ENCODE peak calls at places on chromosomes 3 and 15, in five cellular contexts. Q, A, H, O and K are unnamed samples. For H3K4me1, the result is how much of the 10 kb centered on the place peaks cover.

GRCh38 chr3:112411425-112411824 is 78.5 kb downstream of the CD200 start:
- DNase-seq in Q (no peak), A (no peak), O (no peak), H (no peak), K (no peak)

GRCh38 chr3:185270956-185271332 is 17.1 kb upstream of the EHHADH start:
- DNase-seq in O (no peak), Q (no peak), H (no peak), A (no peak), K (no peak)

GRCh38 chr15:88243895-88244787 is 12.4 kb downstream of the NTRK3 start:
- DNase-seq in Q (peak), O (no peak), H (no peak), A (no peak), K (no peak)

GRCh38 chr3:180523040-180523439 is 78.9 kb upstream of the TTC14 start:
- DNase-seq in H (no peak), A (no peak), Q (no peak), O (no peak), K (no peak)

GRCh38 chr3:129794319-129795201 is 99.0 kb downstream of the TMCC1 start:
- DNase-seq in A (no peak), O (peak), H (peak), Q (peak), K (peak)

GRCh38 chr3:178340523-178340922 is 195.7 kb upstream of the KCNMB2 start:
- DNase-seq in O (no peak), Q (no peak), H (no peak), A (no peak), K (no peak)

GRCh38 chr3:20669184-20669583 is 483.2 kb upstream of the SGO1 start:
- DNase-seq in A (no peak), Q (no peak), O (no peak), H (peak), K (no peak)

GRCh38 chr3:153599685-153600084 is 437.7 kb downstream of the RAP2B start:
- DNase-seq in O (no peak), Q (peak), A (no peak), H (no peak), K (peak)

GRCh38 chr3:127889461-127889863 is 25.6 kb upstream of the KBTBD12 start:
- DNase-seq in A (no peak), O (no peak), Q (no peak), H (no peak), K (no peak)

GRCh38 chr3:15083190-15083700 is 15.7 kb downstream of the RBSN start:
- DNase-seq in O (no peak), Q (no peak), H (no peak), A (no peak), K (no peak)

GRCh38 chr15:92050220-92050898 is 196.9 kb downstream of the SLCO3A1 start:
- DNase-seq in A (no peak), O (no peak), H (no peak), Q (no peak), K (no peak)

GRCh38 chr3:15271785-15272381 is 60.5 kb downstream of the SH3BP5 start:
- DNase-seq in H (peak), O (no peak), A (peak), Q (no peak), K (no peak)

GRCh38 chr15:33454346-33454745 is 143.6 kb downstream of the RYR3 start:
- DNase-seq in O (no peak), Q (no peak), A (no peak), H (no peak), K (no peak)

GRCh38 chr15:77808581-77809198 is 176.0 kb upstream of the LINGO1 start:
- DNase-seq in H (no peak), Q (no peak), A (no peak), O (no peak), K (no peak)

GRCh38 chr3:15427182-15427880 is at the start of the genes EAF1 and METTL6:
- DNase-seq in O (peak), A (peak), Q (peak), H (peak), K (peak)

GRCh38 chr3:114014211-114014610 is 42.1 kb downstream of the CCDC191 start:
- DNase-seq in Q (no peak), O (no peak), H (no peak), A (no peak), K (no peak)

GRCh38 chr3:14358426-14359211 is 43.8 kb upstream of the SLC6A6 start:
- DNase-seq in H (peak), Q (no peak), A (no peak), O (no peak), K (peak)

GRCh38 chr3:16741103-16741758 is 136.0 kb upstream of the DAZL start:
- DNase-seq in H (no peak), Q (no peak), O (no peak), A (no peak), K (peak)

GRCh38 chr15:96334017-96334704 is 3.7 kb downstream of the NR2F2 start:
- DNase-seq in A (no peak), Q (no peak), H (no peak), O (no peak), K (no peak)

GRCh38 chr3:169710619-169711018 is 47.1 kb upstream of the MECOM start:
- DNase-seq in O (no peak), A (no peak), H (no peak), Q (no peak), K (no peak)

GRCh38 chr3:59178698-59179097 is 128.9 kb upstream of the CFAP20DC start:
- DNase-seq in A (no peak), O (no peak), Q (no peak), H (no peak), K (no peak)

GRCh38 chr3:133821767-133822638 is 16.4 kb downstream of the SRPRB start:
- DNase-seq in H (peak), A (no peak), Q (peak), O (peak), K (peak)

GRCh38 chr3:63940389-63940757 is 28.2 kb upstream of the SCAANT1 start:
- DNase-seq in O (no peak), H (no peak), Q (no peak), A (no peak), K (peak)

GRCh38 chr3:123735456-123735855 is 148.7 kb downstream of the MYLK start:
- DNase-seq in Q (no peak), A (no peak), H (no peak), O (no peak), K (peak)

GRCh38 chr15:91099616-91100560 is at the start of gene SV2B:
- DNase-seq in Q (no peak), A (peak), O (no peak), H (peak), K (peak)

GRCh38 chr3:190041333-190042041 is 79.2 kb downstream of the P3H2 start:
- DNase-seq in O (peak), Q (no peak), A (no peak), H (no peak), K (peak)

GRCh38 chr15:99169769-99170311 is 65.0 kb downstream of the SYNM start:
- DNase-seq in O (no peak), H (no peak), A (no peak), Q (no peak), K (no peak)

GRCh38 chr3:111277226-111277625 is 205.6 kb downstream of the NECTIN3 start:
- DNase-seq in H (no peak), Q (no peak), A (no peak), O (no peak), K (no peak)

GRCh38 chr3:139934557-139935070 is 371 bp upstream of the CLSTN2 start:
- DNase-seq in Q (no peak), A (no peak), H (peak), O (peak), K (peak)

GRCh38 chr3:58998476-58999117 is 51.2 kb downstream of the CFAP20DC start:
- DNase-seq in O (no peak), H (no peak), Q (peak), A (no peak), K (peak)

GRCh38 chr15:67900621-67901147 is 60.8 kb upstream of the RNU6-1 start:
- DNase-seq in O (no peak), Q (no peak), H (no peak), A (no peak), K (no peak)

GRCh38 chr3:159629329-159630084 is 359.1 kb upstream of the IL12A start:
- DNase-seq in A (no peak), Q (no peak), O (no peak), H (no peak), K (no peak)

GRCh38 chr3:188431040-188431439 is 277.1 kb downstream of the LPP start:
- DNase-seq in O (no peak), A (no peak), Q (no peak), H (no peak), K (no peak)

GRCh38 chr3:124919756-124920155 is 14.8 kb downstream of the MUC13 start:
- DNase-seq in Q (no peak), O (no peak), A (no peak), H (no peak), K (peak)

GRCh38 chr15:39588531-39589192 is 7.8 kb downstream of the THBS1 start:
- DNase-seq in O (no peak), Q (no peak), H (no peak), A (no peak), K (no peak)

GRCh38 chr3:46242120-46242519 is at the start of gene CCR3:
- DNase-seq in O (no peak), H (no peak), Q (no peak), A (no peak), K (no peak)

GRCh38 chr3:129605593-129606521 is 619 bp downstream of the PLXND1 start:
- DNase-seq in H (no peak), O (no peak), Q (no peak), A (peak), K (peak)

GRCh38 chr3:13708301-13708700 is 159.4 kb downstream of the FBLN2 start:
- DNase-seq in H (peak), O (no peak), Q (no peak), A (no peak), K (no peak)

GRCh38 chr15:47746516-47746915 is 29.2 kb downstream of the SEMA6D start:
- DNase-seq in Q (no peak), O (no peak), A (no peak), H (no peak), K (no peak)

GRCh38 chr3:43106293-43106628 is 382 bp upstream of the POMGNT2 start:
- DNase-seq in A (no peak), Q (peak), H (no peak), O (no peak), K (no peak)
- H3K4me3 ChIP-seq in A (peak), Q (peak), H (peak), O (no peak), K (peak)

DNA sequence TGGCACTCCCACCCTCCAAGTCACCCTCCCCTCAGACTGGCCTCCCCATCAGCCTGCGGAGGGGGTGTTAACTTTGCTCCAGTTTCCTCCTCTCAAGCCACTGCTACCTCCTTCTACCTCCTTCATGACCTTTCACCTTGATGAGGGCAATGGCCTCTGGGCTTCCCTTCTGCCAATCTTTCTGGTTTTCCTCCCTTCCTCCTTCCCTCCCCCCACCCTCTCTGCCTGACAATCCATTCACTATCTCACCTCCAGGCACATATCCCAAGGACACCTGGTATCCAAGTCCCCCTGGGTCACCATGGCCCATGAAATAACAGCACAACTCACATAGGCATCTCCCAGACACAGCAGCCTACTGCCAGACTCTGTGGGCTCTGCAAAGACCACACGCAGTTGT is 80.0 kb downstream of the WWTR1 start:
- DNase-seq in O (no peak), H (no peak), Q (no peak), A (no peak), K (no peak)
- H3K4me1 ChIP-seq in O (under half), H (half or more), Q (half or more), A (under half), K (half or more)

GRCh38 chr3:10366681-10367101 is 45.8 kb upstream of the SEC13 start:
- DNase-seq in H (no peak), Q (peak), O (no peak), A (no peak), K (peak)

GRCh38 chr3:10365791-10366190 is 44.9 kb upstream of the SEC13 start:
- DNase-seq in A (no peak), O (no peak), H (no peak), Q (no peak), K (no peak)

GRCh38 chr3:10365316-10365715 is 44.4 kb upstream of the SEC13 start:
- DNase-seq in A (no peak), Q (no peak), H (no peak), O (no peak), K (no peak)

GRCh38 chr3:10368512-10368911 is 47.6 kb upstream of the SEC13 start:
- DNase-seq in O (no peak), A (no peak), H (no peak), Q (no peak), K (no peak)

DNA sequence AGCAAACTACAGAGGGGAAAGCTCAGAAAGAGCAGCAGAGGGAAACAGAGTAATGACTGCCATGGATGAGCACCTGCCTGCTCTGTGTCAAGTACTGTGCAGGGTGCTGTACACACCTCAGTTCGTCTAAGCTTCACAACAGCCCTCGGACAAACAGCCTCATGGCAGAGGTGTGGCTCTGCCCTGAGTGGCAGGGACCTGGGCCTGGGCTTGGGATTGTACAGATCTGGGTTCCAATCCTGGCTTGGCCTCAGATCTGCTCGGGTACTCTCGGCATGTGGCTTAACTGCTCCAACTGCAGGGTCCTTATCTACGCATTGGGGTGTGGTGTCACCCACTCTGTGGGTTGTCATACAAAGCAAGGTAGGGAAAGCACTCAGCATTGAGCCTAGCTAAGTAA is 46.6 kb upstream of the SEC13 start:
- DNase-seq in H (no peak), A (no peak), O (no peak), Q (no peak), K (no peak)
- H3K27ac ChIP-seq in H (no peak), A (no peak), O (no peak), Q (no peak), K (peak)

DNA sequence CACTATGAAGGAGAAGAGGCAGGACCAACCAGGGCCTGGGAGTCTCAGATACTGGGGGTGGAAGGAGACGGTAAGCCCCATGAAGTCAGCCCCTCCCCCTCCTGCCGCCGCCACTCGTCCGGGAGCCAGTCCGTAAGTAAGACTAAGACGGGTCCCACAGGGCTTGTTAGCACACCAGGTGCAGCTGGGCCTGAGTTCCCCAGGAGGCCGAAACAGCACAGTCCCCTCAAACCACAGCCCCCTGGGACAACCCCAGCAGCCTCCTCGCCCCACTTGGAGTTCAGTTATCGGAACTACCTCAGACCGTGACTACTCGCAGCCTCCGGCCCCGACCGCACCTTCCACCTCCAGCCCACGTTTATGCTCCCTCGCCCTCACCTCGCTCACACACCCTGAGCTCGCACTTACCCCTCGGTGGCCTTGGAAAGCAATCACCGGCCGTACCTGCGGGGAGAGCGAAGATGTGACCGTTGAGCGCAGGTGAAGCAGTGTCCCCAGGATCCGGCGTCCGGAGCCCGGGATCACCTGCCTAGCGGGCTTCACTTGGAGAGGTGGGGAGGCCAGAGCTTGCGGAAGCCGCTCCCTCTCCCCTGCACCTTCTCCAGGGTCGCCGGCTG is 557 bp downstream of the ELL3 start:
- DNase-seq in H (no peak), A (peak), O (no peak), Q (no peak), K (no peak)
- H3K4me3 ChIP-seq in H (peak), A (peak), O (peak), Q (peak), K (peak)

GRCh38 chr3:25661694-25662455 is 2.8 kb downstream of the TOP2B start:
- DNase-seq in Q (no peak), H (no peak), O (no peak), A (no peak), K (no peak)

GRCh38 chr3:25664066-25664809 is 469 bp downstream of the TOP2B start:
- DNase-seq in Q (peak), O (no peak), A (peak), H (peak), K (peak)

GRCh38 chr3:25664810-25665645 is at the start of gene TOP2B:
- DNase-seq in O (peak), H (peak), A (peak), Q (peak), K (peak)

GRCh38 chr3:25663324-25664065 is 1.2 kb downstream of the TOP2B start:
- DNase-seq in O (no peak), Q (peak), H (no peak), A (peak), K (peak)

DNA sequence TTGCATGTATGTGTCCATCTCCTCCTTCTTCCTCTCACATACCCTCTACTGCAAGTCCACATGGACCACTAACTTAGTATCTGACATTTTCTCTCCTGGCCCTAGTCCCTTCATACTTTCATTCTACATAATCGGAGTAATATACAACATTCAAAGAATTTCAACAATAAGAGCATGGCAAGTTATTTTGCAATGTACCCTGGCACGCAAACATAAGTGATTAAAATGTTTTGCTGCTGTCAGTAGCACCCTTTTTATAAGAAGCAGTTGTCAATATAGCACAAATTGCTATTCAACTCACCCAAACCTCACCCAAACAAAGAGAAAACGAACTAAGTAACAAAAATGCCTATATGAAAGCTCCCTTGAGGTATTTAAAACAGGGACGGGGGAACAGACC is 1.8 kb downstream of the TOP2B start:
- DNase-seq in Q (no peak), O (no peak), H (no peak), A (no peak), K (no peak)
- H3K4me1 ChIP-seq in Q (under half), O (under half), H (under half), A (under half), K (under half)

DNA sequence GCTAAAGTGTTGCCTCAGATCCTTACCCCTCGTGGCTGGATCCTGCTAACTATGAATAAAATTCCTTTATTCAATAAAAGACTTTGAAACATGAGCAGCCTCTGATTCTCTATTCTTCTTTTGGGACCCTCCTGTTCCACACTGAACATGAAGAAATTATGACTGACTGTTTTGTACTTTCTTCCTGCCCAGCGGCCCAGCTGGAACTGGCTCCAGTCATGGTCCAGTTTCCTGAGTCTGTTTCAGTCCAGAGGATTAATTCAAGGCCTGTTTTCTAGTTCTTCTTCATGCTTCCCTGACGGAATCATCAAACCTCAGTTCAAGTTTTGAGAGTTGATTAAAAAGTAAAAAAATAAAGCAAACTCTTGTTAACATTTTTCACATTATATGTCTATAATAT is 52.6 kb upstream of the CP start:
- DNase-seq in O (no peak), A (no peak), H (no peak), Q (no peak), K (no peak)
- H3K27ac ChIP-seq in O (no peak), A (no peak), H (peak), Q (no peak), K (no peak)

GRCh38 chr3:9552252-9552999 is 1.2 kb downstream of the LHFPL4 start:
- DNase-seq in H (peak), O (peak), Q (no peak), A (peak), K (no peak)

GRCh38 chr3:9550999-9551398 is 2.6 kb downstream of the LHFPL4 start:
- DNase-seq in O (no peak), H (no peak), Q (no peak), A (no peak), K (no peak)

GRCh38 chr3:9549600-9549999 is 4.0 kb downstream of the LHFPL4 start:
- DNase-seq in Q (no peak), A (no peak), O (no peak), H (no peak), K (no peak)

GRCh38 chr3:9553021-9553948 is at the start of gene LHFPL4:
- DNase-seq in A (no peak), Q (no peak), O (no peak), H (no peak), K (no peak)

GRCh38 chr3:9553949-9554513 is 409 bp upstream of the LHFPL4 start:
- DNase-seq in Q (no peak), A (no peak), H (no peak), O (no peak), K (no peak)
- H3K4me3 ChIP-seq in Q (no peak), A (no peak), H (no peak), O (peak), K (no peak)